ENCODE peak calls at places on chromosomes 4 and X, in seven cellular contexts. H is GM23338, O is kidney, D is tibial nerve, F is spleen, B is Caco-2, J is lower lobe of right lung. S is an unnamed sample. For H3K36me3, the result is how much of the 10 kb centered on the place peaks cover.

GRCh38 chrX:23704673-23705206 is 37.4 kb downstream of the PRDX4 start:
- DNase-seq in H (no peak), O (no peak), D (no peak), F (no peak), B (no peak), J (no peak), S (no peak)

GRCh38 chr4:89929425-89930272 is 35.0 kb downstream of the MMRN1 start:
- DNase-seq in H (no peak), O (no peak), D (no peak), F (no peak), B (no peak), J (no peak), S (peak)

GRCh38 chr4:130035391-130035790 is 939.4 kb downstream of the C4orf33 start:
- DNase-seq in H (no peak), O (no peak), D (no peak), F (no peak), B (no peak), J (no peak), S (no peak)

GRCh38 chr4:40246938-40247337 is 50.1 kb downstream of the RHOH start:
- DNase-seq in H (no peak), O (no peak), D (no peak), F (no peak), B (no peak), J (no peak), S (no peak)

GRCh38 chrX:119706616-119707015 is 13.6 kb upstream of the SEPTIN6 start:
- DNase-seq in H (no peak), O (no peak), D (no peak), F (no peak), B (no peak), J (no peak), S (no peak)

GRCh38 chrX:19334945-19335626 is 8.6 kb upstream of the PDHA1 start:
- DNase-seq in H (peak), O (no peak), D (no peak), F (no peak), B (no peak), J (no peak), S (peak)

GRCh38 chrX:43949669-43950068 is 23.5 kb downstream of the NDP start:
- DNase-seq in H (peak), O (peak), D (no peak), F (peak), B (peak), J (peak), S (no peak)

GRCh38 chrX:63784902-63785692 is at the start of gene ARHGEF9:
- DNase-seq in H (peak), O (peak), D (no peak), F (peak), B (no peak), J (no peak), S (no peak)

GRCh38 chrX:73262991-73263390 is 48.3 kb upstream of the NAP1L2 start:
- DNase-seq in H (peak), O (no peak), D (no peak), F (no peak), B (no peak), J (no peak), S (peak)

GRCh38 chr4:38170380-38170779 is 210.2 kb downstream of the PTTG2 start:
- DNase-seq in H (no peak), O (no peak), D (no peak), F (no peak), B (no peak), J (no peak), S (no peak)

GRCh38 chr4:86498560-86499166 is 95.5 kb upstream of the PTPN13 start:
- DNase-seq in H (peak), O (no peak), D (no peak), F (no peak), B (no peak), J (no peak), S (peak)

GRCh38 chrX:134673123-134673522 is 14.9 kb upstream of the PLAC1 start:
- DNase-seq in H (no peak), O (no peak), D (no peak), F (no peak), B (no peak), J (no peak), S (no peak)

GRCh38 chr4:155542415-155542814 is 124.2 kb upstream of the GUCY1A1 start:
- DNase-seq in H (no peak), O (no peak), D (no peak), F (no peak), B (no peak), J (no peak), S (no peak)

GRCh38 chrX:130094712-130095111 is 15.6 kb downstream of the ELF4 start:
- DNase-seq in H (no peak), O (no peak), D (no peak), F (no peak), B (no peak), J (no peak), S (no peak)

GRCh38 chr4:150242820-150243458 is 164.7 kb downstream of the DCLK2 start:
- DNase-seq in H (peak), O (no peak), D (no peak), F (no peak), B (no peak), J (no peak), S (peak)

GRCh38 chrX:53088136-53088974 is 5.6 kb upstream of the KANTR start:
- DNase-seq in H (peak), O (peak), D (peak), F (peak), B (no peak), J (peak), S (peak)

GRCh38 chr4:165779950-165780670 is 92.9 kb upstream of the TLL1 start:
- DNase-seq in H (no peak), O (no peak), D (no peak), F (no peak), B (no peak), J (no peak), S (no peak)

GRCh38 chr4:70632028-70632427 is 3.5 kb downstream of the ENAM start:
- DNase-seq in H (no peak), O (no peak), D (no peak), F (no peak), B (no peak), J (no peak), S (peak)

GRCh38 chr4:185682236-185682635 is 129.8 kb downstream of the SORBS2 start:
- DNase-seq in H (no peak), O (no peak), D (no peak), F (no peak), B (no peak), J (no peak), S (peak)

GRCh38 chr4:81722229-81722900 is 250.7 kb upstream of the RASGEF1B start:
- DNase-seq in H (no peak), O (no peak), D (no peak), F (no peak), B (peak), J (no peak), S (no peak)

GRCh38 chr4:183504930-183505555 is at the start of gene ING2:
- DNase-seq in H (peak), O (peak), D (no peak), F (no peak), B (peak), J (no peak), S (peak)

GRCh38 chr4:1045193-1045594 is 33.8 kb downstream of the FGFRL1 start:
- DNase-seq in H (no peak), O (peak), D (no peak), F (peak), B (peak), J (peak), S (no peak)

GRCh38 chrX:51899741-51900140 is 6.3 kb downstream of the MAGED1 start:
- DNase-seq in H (no peak), O (no peak), D (no peak), F (no peak), B (no peak), J (no peak), S (no peak)

GRCh38 chrX:51894697-51895336 is 1.4 kb downstream of the MAGED1 start:
- DNase-seq in H (peak), O (no peak), D (no peak), F (no peak), B (no peak), J (no peak), S (no peak)

GRCh38 chrX:51893931-51894696 is 691 bp downstream of the MAGED1 start:
- DNase-seq in H (peak), O (no peak), D (no peak), F (no peak), B (no peak), J (no peak), S (no peak)

GRCh38 chrX:51892921-51893745 is at the start of gene MAGED1:
- DNase-seq in H (peak), O (peak), D (peak), F (peak), B (peak), J (peak), S (peak)

DNA sequence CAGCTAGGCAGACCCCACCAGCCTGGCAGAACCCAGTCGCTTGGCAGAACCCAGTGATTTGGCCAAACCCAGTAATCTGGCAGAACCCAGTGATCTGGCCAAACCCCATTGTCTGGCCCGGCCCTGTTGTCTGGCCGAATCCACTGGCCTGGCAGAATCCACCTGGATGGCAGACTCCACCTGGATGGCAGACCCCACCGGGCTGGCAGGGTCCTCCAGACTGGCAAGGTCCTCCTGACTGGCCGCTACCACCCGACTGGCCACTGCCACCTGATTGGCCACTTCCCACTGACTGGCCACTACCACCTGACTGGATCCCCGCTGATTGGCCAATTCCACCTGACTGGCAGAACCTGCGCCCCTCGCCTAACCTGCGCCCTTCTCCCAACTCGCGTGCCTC is 3.2 kb downstream of the MAGED1 start:
- DNase-seq in H (no peak), O (no peak), D (no peak), F (no peak), B (no peak), J (no peak), S (no peak)
- H3K4me3 ChIP-seq in H (no peak), O (no peak), D (no peak), F (no peak), B (no peak), J (no peak), S (no peak)

GRCh38 chr4:3520796-3521600 is 11.2 kb downstream of the LRPAP1 start:
- DNase-seq in H (no peak), O (peak), D (no peak), F (peak), B (no peak), J (peak), S (no peak)

GRCh38 chr4:3519468-3520264 is 12.6 kb downstream of the LRPAP1 start:
- DNase-seq in H (no peak), O (peak), D (no peak), F (peak), B (no peak), J (peak), S (no peak)

GRCh38 chr4:3521621-3522325 is 10.4 kb downstream of the LRPAP1 start:
- DNase-seq in H (no peak), O (peak), D (no peak), F (peak), B (peak), J (peak), S (no peak)

GRCh38 chr4:3518941-3519340 is 13.3 kb downstream of the LRPAP1 start:
- DNase-seq in H (no peak), O (peak), D (no peak), F (no peak), B (no peak), J (peak), S (no peak)

GRCh38 chr4:3520276-3520675 is 11.9 kb downstream of the LRPAP1 start:
- DNase-seq in H (no peak), O (peak), D (no peak), F (peak), B (no peak), J (peak), S (no peak)
- H3K36me3 ChIP-seq in H (under half), O (half or more), D (half or more), F (under half), B (under half), J (half or more), S (half or more)

DNA sequence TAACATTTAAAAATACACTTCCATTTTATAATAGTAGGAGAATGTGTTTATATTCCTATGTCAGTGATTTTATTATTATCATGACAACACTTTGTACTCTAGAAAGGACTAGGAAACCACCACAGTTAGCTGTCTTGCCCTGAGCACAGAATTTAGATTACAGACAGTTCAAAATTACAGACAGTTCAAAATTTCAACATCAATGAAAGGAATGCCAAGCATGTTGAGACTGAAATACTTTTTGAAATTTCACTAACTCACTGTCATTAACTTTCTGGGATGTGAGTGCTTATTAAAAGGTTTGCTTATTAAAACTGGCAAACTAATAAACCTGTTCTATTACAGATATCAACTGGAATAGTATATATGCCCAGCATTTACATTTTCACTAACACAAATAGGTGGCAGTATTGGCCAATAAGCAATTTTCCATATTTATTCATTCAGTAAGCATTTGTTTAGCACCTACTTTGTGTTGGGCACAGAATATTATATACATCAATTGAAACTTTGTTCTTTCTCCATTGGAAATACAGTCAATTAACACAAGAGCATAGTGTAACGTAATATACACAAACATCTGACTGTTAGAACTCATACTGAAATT is 179.4 kb downstream of the FBXW7 start:
- DNase-seq in H (no peak), O (no peak), D (no peak), F (no peak), B (no peak), J (no peak), S (no peak)
- TF ChIP-seq CTCF in H (no peak), O (no peak), D (no peak), F (no peak), B (no peak), J (no peak), S (no peak)

DNA sequence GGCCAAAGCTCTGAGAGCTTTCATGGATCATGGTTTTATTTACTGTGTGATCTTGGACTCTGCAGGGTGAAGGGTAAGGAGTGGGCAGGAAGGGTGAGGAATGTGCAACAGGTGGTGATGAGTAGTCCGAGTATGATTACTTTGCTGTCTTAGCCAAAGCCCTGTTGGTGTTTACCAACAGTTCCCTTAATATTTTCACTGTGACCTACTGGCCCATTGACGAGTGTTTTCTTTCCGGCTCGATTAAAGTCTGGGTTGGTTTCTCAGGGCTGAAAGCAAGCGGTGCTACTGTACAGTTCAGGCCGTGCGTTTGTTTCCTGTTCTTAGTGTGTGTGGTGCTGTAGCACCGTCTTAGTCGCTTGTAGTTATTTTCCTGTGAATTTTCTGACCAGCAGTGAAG is 2.6 kb downstream of the ARHGAP24 start:
- DNase-seq in H (no peak), O (no peak), D (no peak), F (no peak), B (no peak), J (no peak), S (no peak)
- H3K4me3 ChIP-seq in H (no peak), O (no peak), D (peak), F (peak), B (no peak), J (peak), S (no peak)

GRCh38 chr4:2907706-2908293 is 55.4 kb downstream of the NOP14 start:
- DNase-seq in H (no peak), O (peak), D (no peak), F (no peak), B (peak), J (no peak), S (no peak)

GRCh38 chr4:2906218-2906617 is 57.0 kb downstream of the NOP14 start:
- DNase-seq in H (no peak), O (peak), D (no peak), F (no peak), B (no peak), J (no peak), S (no peak)

GRCh38 chr4:2907226-2907625 is 56.0 kb downstream of the NOP14 start:
- DNase-seq in H (no peak), O (peak), D (no peak), F (no peak), B (no peak), J (no peak), S (no peak)

GRCh38 chr4:2908686-2909085 is 54.5 kb downstream of the NOP14 start:
- DNase-seq in H (no peak), O (peak), D (no peak), F (no peak), B (no peak), J (no peak), S (no peak)

GRCh38 chr4:2905544-2905943 is 57.7 kb downstream of the NOP14 start:
- DNase-seq in H (no peak), O (peak), D (no peak), F (no peak), B (no peak), J (no peak), S (no peak)
- H3K36me3 ChIP-seq in H (under half), O (half or more), D (half or more), F (under half), B (under half), J (half or more), S (under half)

GRCh38 chrX:47574609-47575325 is 7.5 kb upstream of the TIMP1 start:
- DNase-seq in H (peak), O (no peak), D (no peak), F (no peak), B (no peak), J (no peak), S (no peak)
- TF ChIP-seq CTCF in H (no peak), O (no peak), D (no peak), F (no peak), B (no peak), J (no peak), S (no peak)

DNA sequence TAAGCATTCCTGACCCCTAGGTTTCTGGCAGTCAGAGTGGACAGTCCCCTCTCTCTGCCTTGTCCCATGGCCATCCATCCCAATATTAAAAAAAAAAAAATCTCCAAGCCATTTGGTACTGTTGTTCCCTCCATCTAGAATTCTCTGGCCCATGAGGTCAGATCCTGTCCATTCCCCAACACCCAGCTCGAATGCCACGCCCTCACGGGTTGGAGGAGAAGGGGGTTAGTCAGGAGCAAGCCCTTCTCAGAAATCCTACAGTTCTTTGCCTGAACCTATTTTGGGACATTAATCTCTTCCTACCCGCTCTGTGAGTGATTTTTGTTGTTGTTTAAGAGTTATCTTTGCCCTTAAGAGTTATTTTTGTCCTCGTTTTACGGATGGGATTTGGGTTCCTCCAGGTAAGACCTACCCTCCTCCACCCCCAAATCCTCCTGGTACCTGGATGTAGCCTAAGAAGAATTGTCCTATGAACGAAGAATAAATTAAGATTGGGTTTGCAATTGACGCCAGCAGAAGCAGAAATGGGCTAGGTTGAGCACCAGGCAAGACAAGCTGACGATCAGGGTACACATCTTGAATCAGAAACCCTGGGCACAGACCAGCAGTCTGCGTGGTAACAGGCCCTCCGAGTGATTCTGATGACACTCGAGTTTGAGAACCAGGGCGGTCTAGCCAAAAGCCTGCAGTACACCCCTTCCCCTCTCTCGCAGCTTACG is 977 bp downstream of the RNF175 start:
- DNase-seq in H (peak), O (no peak), D (no peak), F (no peak), B (no peak), J (no peak), S (no peak)
- H3K4me3 ChIP-seq in H (peak), O (no peak), D (peak), F (no peak), B (no peak), J (peak), S (no peak)

S was measured in bronchial epithelial cell.